ENCODE peak calls at places on chromosomes 13 and 19, in seven cellular contexts. One of them, this sample, is unnamed.

GRCh38 chr19:4414144-4414799 is 11.8 kb downstream of the CHAF1A start:
- DNase-seq in tibial nerve: no peak
- DNase-seq in IMR-90: peak
- DNase-seq in ovary: no peak
- DNase-seq in transverse colon: no peak
- DNase-seq in breast epithelium: no peak
- DNase-seq in lower leg skin: no peak
- DNase-seq in this sample: no peak

GRCh38 chr13:110263906-110264305 is 43.1 kb downstream of the COL4A1 start:
- DNase-seq in tibial nerve: no peak
- DNase-seq in IMR-90: no peak
- DNase-seq in ovary: peak
- DNase-seq in transverse colon: no peak
- DNase-seq in breast epithelium: no peak
- DNase-seq in lower leg skin: peak
- DNase-seq in this sample: no peak

GRCh38 chr19:30450101-30450500 is 77.9 kb downstream of the ZNF536 start:
- DNase-seq in tibial nerve: no peak
- DNase-seq in IMR-90: no peak
- DNase-seq in ovary: peak
- DNase-seq in transverse colon: peak
- DNase-seq in breast epithelium: no peak
- DNase-seq in lower leg skin: no peak
- DNase-seq in this sample: no peak

GRCh38 chr13:30874111-30874510 is 32.0 kb upstream of the MEDAG start:
- DNase-seq in tibial nerve: no peak
- DNase-seq in IMR-90: no peak
- DNase-seq in ovary: no peak
- DNase-seq in transverse colon: no peak
- DNase-seq in breast epithelium: no peak
- DNase-seq in lower leg skin: peak
- DNase-seq in this sample: no peak

GRCh38 chr19:46859637-46860124 is 1.1 kb upstream of the ARHGAP35 start:
- DNase-seq in tibial nerve: peak
- DNase-seq in IMR-90: peak
- DNase-seq in ovary: peak
- DNase-seq in transverse colon: peak
- DNase-seq in breast epithelium: peak
- DNase-seq in lower leg skin: peak
- DNase-seq in this sample: peak

GRCh38 chr13:99812611-99813010 is 159.0 kb downstream of the ZIC5 start:
- DNase-seq in tibial nerve: no peak
- DNase-seq in IMR-90: peak
- DNase-seq in ovary: no peak
- DNase-seq in transverse colon: no peak
- DNase-seq in breast epithelium: no peak
- DNase-seq in lower leg skin: no peak
- DNase-seq in this sample: peak

GRCh38 chr19:45404557-45405434 is at the start of gene PPP1R13L:
- DNase-seq in tibial nerve: no peak
- DNase-seq in IMR-90: peak
- DNase-seq in ovary: peak
- DNase-seq in transverse colon: peak
- DNase-seq in breast epithelium: peak
- DNase-seq in lower leg skin: peak
- DNase-seq in this sample: peak

GRCh38 chr19:41327499-41328156 is 17.7 kb downstream of the CCDC97 start:
- DNase-seq in tibial nerve: no peak
- DNase-seq in IMR-90: peak
- DNase-seq in ovary: peak
- DNase-seq in transverse colon: peak
- DNase-seq in breast epithelium: peak
- DNase-seq in lower leg skin: peak
- DNase-seq in this sample: peak

GRCh38 chr19:29376855-29377354 is 148.9 kb upstream of the VSTM2B start:
- DNase-seq in tibial nerve: no peak
- DNase-seq in IMR-90: no peak
- DNase-seq in ovary: no peak
- DNase-seq in transverse colon: no peak
- DNase-seq in breast epithelium: no peak
- DNase-seq in lower leg skin: peak
- DNase-seq in this sample: no peak

GRCh38 chr13:27905650-27906049 is 14.2 kb upstream of the PDX1 start:
- DNase-seq in tibial nerve: no peak
- DNase-seq in IMR-90: no peak
- DNase-seq in ovary: no peak
- DNase-seq in transverse colon: no peak
- DNase-seq in breast epithelium: no peak
- DNase-seq in lower leg skin: no peak
- DNase-seq in this sample: peak

GRCh38 chr19:1453525-1454371 is 3.8 kb downstream of the APC2 start:
- DNase-seq in tibial nerve: peak
- DNase-seq in IMR-90: no peak
- DNase-seq in ovary: no peak
- DNase-seq in transverse colon: no peak
- DNase-seq in breast epithelium: no peak
- DNase-seq in lower leg skin: no peak
- DNase-seq in this sample: peak

GRCh38 chr13:104854007-104854406 is 1681.5 kb downstream of the EFNB2 start:
- DNase-seq in tibial nerve: no peak
- DNase-seq in IMR-90: no peak
- DNase-seq in ovary: no peak
- DNase-seq in transverse colon: no peak
- DNase-seq in breast epithelium: no peak
- DNase-seq in lower leg skin: no peak
- DNase-seq in this sample: no peak

GRCh38 chr19:28313633-28314032 is 899.3 kb downstream of the UQCRFS1 start:
- DNase-seq in tibial nerve: peak
- DNase-seq in IMR-90: peak
- DNase-seq in ovary: no peak
- DNase-seq in transverse colon: no peak
- DNase-seq in breast epithelium: no peak
- DNase-seq in lower leg skin: no peak
- DNase-seq in this sample: peak

GRCh38 chr13:98295371-98295770 is 118.3 kb upstream of the RNF113B start:
- DNase-seq in tibial nerve: no peak
- DNase-seq in IMR-90: peak
- DNase-seq in ovary: no peak
- DNase-seq in transverse colon: no peak
- DNase-seq in breast epithelium: no peak
- DNase-seq in lower leg skin: no peak
- DNase-seq in this sample: no peak

GRCh38 chr19:35846038-35846668 is 6.2 kb downstream of the NPHS1 start:
- DNase-seq in tibial nerve: no peak
- DNase-seq in IMR-90: no peak
- DNase-seq in ovary: no peak
- DNase-seq in transverse colon: no peak
- DNase-seq in breast epithelium: no peak
- DNase-seq in lower leg skin: no peak
- DNase-seq in this sample: peak

GRCh38 chr13:41615520-41615838 is 158.1 kb downstream of the RGCC start:
- DNase-seq in tibial nerve: no peak
- DNase-seq in IMR-90: no peak
- DNase-seq in ovary: no peak
- DNase-seq in transverse colon: no peak
- DNase-seq in breast epithelium: no peak
- DNase-seq in lower leg skin: no peak
- DNase-seq in this sample: no peak

GRCh38 chr19:28468701-28469459 is 744.1 kb downstream of the UQCRFS1 start:
- DNase-seq in tibial nerve: no peak
- DNase-seq in IMR-90: no peak
- DNase-seq in ovary: no peak
- DNase-seq in transverse colon: peak
- DNase-seq in breast epithelium: no peak
- DNase-seq in lower leg skin: no peak
- DNase-seq in this sample: peak

GRCh38 chr13:42986176-42986574 is 5.9 kb downstream of the EPSTI1 start:
- DNase-seq in tibial nerve: no peak
- DNase-seq in IMR-90: no peak
- DNase-seq in ovary: no peak
- DNase-seq in transverse colon: no peak
- DNase-seq in breast epithelium: no peak
- DNase-seq in lower leg skin: no peak
- DNase-seq in this sample: no peak

GRCh38 chr19:7294571-7295212 is 478 bp upstream of the INSR start:
- DNase-seq in tibial nerve: peak
- DNase-seq in IMR-90: peak
- DNase-seq in ovary: peak
- DNase-seq in transverse colon: peak
- DNase-seq in breast epithelium: peak
- DNase-seq in lower leg skin: peak
- DNase-seq in this sample: peak

GRCh38 chr13:20796791-20797513 is 23.2 kb upstream of the EEF1AKMT1 start:
- DNase-seq in tibial nerve: no peak
- DNase-seq in IMR-90: peak
- DNase-seq in ovary: no peak
- DNase-seq in transverse colon: no peak
- DNase-seq in breast epithelium: no peak
- DNase-seq in lower leg skin: no peak
- DNase-seq in this sample: no peak

GRCh38 chr19:45079911-45080469 is 930 bp downstream of the GEMIN7 start:
- DNase-seq in tibial nerve: no peak
- DNase-seq in IMR-90: no peak
- DNase-seq in ovary: no peak
- DNase-seq in transverse colon: peak
- DNase-seq in breast epithelium: no peak
- DNase-seq in lower leg skin: no peak
- DNase-seq in this sample: no peak

GRCh38 chr13:23436680-23437079 is 3.2 kb upstream of the SACS start:
- DNase-seq in tibial nerve: no peak
- DNase-seq in IMR-90: no peak
- DNase-seq in ovary: no peak
- DNase-seq in transverse colon: no peak
- DNase-seq in breast epithelium: no peak
- DNase-seq in lower leg skin: no peak
- DNase-seq in this sample: no peak

GRCh38 chr19:17448190-17448967 is at the start of gene TMEM221:
- DNase-seq in tibial nerve: peak
- DNase-seq in IMR-90: no peak
- DNase-seq in ovary: peak
- DNase-seq in transverse colon: peak
- DNase-seq in breast epithelium: no peak
- DNase-seq in lower leg skin: peak
- DNase-seq in this sample: peak
- H3K4me3 ChIP-seq in tibial nerve: peak
- H3K4me3 ChIP-seq in IMR-90: peak
- H3K4me3 ChIP-seq in ovary: peak
- H3K4me3 ChIP-seq in transverse colon: peak
- H3K4me3 ChIP-seq in breast epithelium: peak
- H3K4me3 ChIP-seq in lower leg skin: no peak
- H3K4me3 ChIP-seq in this sample: peak

DNA sequence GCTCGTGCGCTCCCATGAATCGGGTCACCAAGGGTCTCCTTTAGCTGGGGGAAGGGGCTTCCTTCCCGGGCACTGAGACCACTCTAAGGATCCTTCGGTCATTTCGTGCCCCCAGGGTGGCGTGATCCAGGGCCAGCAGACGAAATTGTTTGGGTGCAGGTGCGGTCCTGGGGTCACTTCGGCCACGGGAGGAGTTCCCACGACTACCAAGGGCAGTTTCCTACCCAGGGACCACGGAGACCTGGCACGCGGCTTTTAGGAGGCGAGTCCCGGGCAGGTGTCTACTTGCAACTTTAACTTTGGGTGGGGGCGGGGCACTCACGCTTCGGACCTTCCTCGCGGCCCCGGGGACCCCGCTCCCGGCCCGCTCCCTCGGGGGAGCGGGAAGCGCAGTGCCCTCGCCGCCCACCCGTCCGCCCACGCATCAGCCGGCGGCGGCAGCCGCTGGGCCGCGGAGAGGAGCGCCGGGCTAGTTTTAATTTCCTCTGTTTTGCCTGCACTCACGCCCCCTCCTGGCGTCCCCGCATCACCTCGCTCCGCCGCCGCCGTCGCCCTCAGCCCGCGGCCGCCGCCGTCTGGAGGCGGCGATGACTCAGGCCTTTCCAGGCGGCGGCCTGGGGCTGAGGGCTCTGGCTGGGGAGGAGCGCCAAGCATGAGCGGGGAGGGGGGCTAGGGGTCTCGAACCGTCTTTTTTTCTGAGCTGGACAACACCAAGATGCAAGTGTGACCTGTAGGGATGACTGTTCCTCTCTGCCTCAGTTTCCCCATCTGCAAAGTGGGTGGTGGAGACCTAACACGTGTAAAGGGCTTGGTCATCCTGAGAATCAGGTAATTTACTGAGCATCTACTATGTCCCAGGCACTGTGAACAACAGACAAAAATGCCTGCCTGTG is 21.8 kb downstream of the OLFM2 start:
- DNase-seq in tibial nerve: peak
- DNase-seq in IMR-90: peak
- DNase-seq in ovary: peak
- DNase-seq in transverse colon: peak
- DNase-seq in breast epithelium: peak
- DNase-seq in lower leg skin: peak
- DNase-seq in this sample: peak
- TF ChIP-seq POLR2A in tibial nerve: no peak
- TF ChIP-seq POLR2A in IMR-90: no peak
- TF ChIP-seq POLR2A in ovary: no peak
- TF ChIP-seq POLR2A in transverse colon: no peak
- TF ChIP-seq POLR2A in breast epithelium: no peak
- TF ChIP-seq POLR2A in lower leg skin: no peak
- TF ChIP-seq POLR2A in this sample: no peak

GRCh38 chr13:44652223-44652622 is 76.1 kb upstream of the TSC22D1 start:
- DNase-seq in tibial nerve: no peak
- DNase-seq in IMR-90: no peak
- DNase-seq in ovary: no peak
- DNase-seq in transverse colon: no peak
- DNase-seq in breast epithelium: no peak
- DNase-seq in lower leg skin: no peak
- DNase-seq in this sample: no peak

GRCh38 chr13:44653261-44653660 is 77.1 kb upstream of the TSC22D1 start:
- DNase-seq in tibial nerve: no peak
- DNase-seq in IMR-90: peak
- DNase-seq in ovary: no peak
- DNase-seq in transverse colon: no peak
- DNase-seq in breast epithelium: no peak
- DNase-seq in lower leg skin: no peak
- DNase-seq in this sample: no peak

GRCh38 chr13:44649834-44650233 is 73.7 kb upstream of the TSC22D1 start:
- DNase-seq in tibial nerve: no peak
- DNase-seq in IMR-90: no peak
- DNase-seq in ovary: no peak
- DNase-seq in transverse colon: no peak
- DNase-seq in breast epithelium: no peak
- DNase-seq in lower leg skin: no peak
- DNase-seq in this sample: no peak

GRCh38 chr13:44651724-44652123 is 75.6 kb upstream of the TSC22D1 start:
- DNase-seq in tibial nerve: no peak
- DNase-seq in IMR-90: no peak
- DNase-seq in ovary: no peak
- DNase-seq in transverse colon: no peak
- DNase-seq in breast epithelium: no peak
- DNase-seq in lower leg skin: no peak
- DNase-seq in this sample: no peak

GRCh38 chr13:44651209-44651608 is 75.1 kb upstream of the TSC22D1 start:
- DNase-seq in tibial nerve: no peak
- DNase-seq in IMR-90: no peak
- DNase-seq in ovary: no peak
- DNase-seq in transverse colon: no peak
- DNase-seq in breast epithelium: no peak
- DNase-seq in lower leg skin: no peak
- DNase-seq in this sample: no peak
- TF ChIP-seq CTCF in tibial nerve: no peak
- TF ChIP-seq CTCF in IMR-90: no peak
- TF ChIP-seq CTCF in ovary: no peak
- TF ChIP-seq CTCF in transverse colon: no peak
- TF ChIP-seq CTCF in breast epithelium: no peak
- TF ChIP-seq CTCF in lower leg skin: no peak
- TF ChIP-seq CTCF in this sample: no peak

GRCh38 chr13:45466359-45466758 is 1.6 kb downstream of the COG3 start:
- DNase-seq in tibial nerve: no peak
- DNase-seq in IMR-90: no peak
- DNase-seq in ovary: no peak
- DNase-seq in transverse colon: no peak
- DNase-seq in breast epithelium: no peak
- DNase-seq in lower leg skin: no peak
- DNase-seq in this sample: no peak
- H3K4me3 ChIP-seq in tibial nerve: no peak
- H3K4me3 ChIP-seq in IMR-90: no peak
- H3K4me3 ChIP-seq in ovary: peak
- H3K4me3 ChIP-seq in transverse colon: peak
- H3K4me3 ChIP-seq in breast epithelium: peak
- H3K4me3 ChIP-seq in lower leg skin: no peak
- H3K4me3 ChIP-seq in this sample: no peak